ENCODE peak calls at places on chromosomes 3 and 15, in six cellular contexts. A, R, G, L, U and S are unnamed samples. For H3K4me1 and H3K79me1, the result is how much of the 10 kb centered on the place peaks cover.

GRCh38 chr3:100150583-100150982 is 36.3 kb upstream of the FILIP1L start:
- DNase-seq in U (no peak), G (no peak), A (no peak), L (no peak), R (no peak), S (no peak)

GRCh38 chr3:8103954-8104353 is 397.7 kb upstream of the LMCD1 start:
- DNase-seq in L (no peak), G (no peak), U (no peak), A (no peak), R (no peak), S (no peak)

GRCh38 chr3:113231827-113232253 is 20.5 kb downstream of the BOC start:
- DNase-seq in A (no peak), R (peak), G (peak), U (peak), L (no peak), S (peak)

GRCh38 chr3:45223889-45224730 is 2.0 kb downstream of the TMEM158 start:
- DNase-seq in A (no peak), R (peak), G (peak), L (no peak), U (no peak), S (no peak)

GRCh38 chr3:123449986-123450474 is 1.1 kb upstream of the ADCY5 start:
- DNase-seq in G (no peak), L (peak), R (no peak), A (no peak), U (no peak), S (peak)

GRCh38 chr3:196288141-196288460 is 575 bp upstream of the PCYT1A start:
- DNase-seq in L (no peak), G (peak), U (peak), R (peak), A (no peak), S (no peak)

GRCh38 chr3:10651506-10651905 is 146.1 kb upstream of the ATP2B2 start:
- DNase-seq in A (no peak), U (no peak), R (no peak), L (no peak), G (no peak), S (no peak)

GRCh38 chr3:114674041-114674440 is 380.2 kb downstream of the TIGIT start:
- DNase-seq in A (no peak), R (peak), L (no peak), U (no peak), G (no peak), S (no peak)

GRCh38 chr15:39511000-39511914 is 69.6 kb upstream of the THBS1 start:
- DNase-seq in L (no peak), A (no peak), R (peak), G (peak), U (peak), S (no peak)

GRCh38 chr3:49100046-49100615 is 4.4 kb downstream of the QARS1 start:
- DNase-seq in A (no peak), R (no peak), U (no peak), G (no peak), L (no peak), S (no peak)

GRCh38 chr3:99366663-99367429 is 271.5 kb upstream of the COL8A1 start:
- DNase-seq in R (no peak), A (no peak), L (no peak), G (no peak), U (peak), S (peak)

GRCh38 chr3:146024260-146024659 is 136.7 kb downstream of the PLOD2 start:
- DNase-seq in U (no peak), L (no peak), R (no peak), A (no peak), G (no peak), S (no peak)

GRCh38 chr15:31560643-31561042 is 234.0 kb downstream of the KLF13 start:
- DNase-seq in U (no peak), A (no peak), G (no peak), L (no peak), R (no peak), S (no peak)
- H3K4me1 ChIP-seq in U (under half), A (under half), G (under half), L (under half), R (under half), S (under half)

GRCh38 chr15:98720036-98720435 is 71.7 kb downstream of the IGF1R start:
- DNase-seq in L (no peak), U (no peak), R (no peak), G (no peak), A (no peak), S (no peak)

GRCh38 chr15:98720577-98720976 is 72.2 kb downstream of the IGF1R start:
- DNase-seq in R (no peak), U (no peak), L (no peak), G (no peak), A (no peak), S (no peak)

GRCh38 chr15:98719169-98719515 is 70.8 kb downstream of the IGF1R start:
- DNase-seq in U (peak), G (peak), R (no peak), A (no peak), L (no peak), S (no peak)

GRCh38 chr15:98717942-98718341 is 69.6 kb downstream of the IGF1R start:
- DNase-seq in L (no peak), A (no peak), R (no peak), G (no peak), U (no peak), S (no peak)

DNA sequence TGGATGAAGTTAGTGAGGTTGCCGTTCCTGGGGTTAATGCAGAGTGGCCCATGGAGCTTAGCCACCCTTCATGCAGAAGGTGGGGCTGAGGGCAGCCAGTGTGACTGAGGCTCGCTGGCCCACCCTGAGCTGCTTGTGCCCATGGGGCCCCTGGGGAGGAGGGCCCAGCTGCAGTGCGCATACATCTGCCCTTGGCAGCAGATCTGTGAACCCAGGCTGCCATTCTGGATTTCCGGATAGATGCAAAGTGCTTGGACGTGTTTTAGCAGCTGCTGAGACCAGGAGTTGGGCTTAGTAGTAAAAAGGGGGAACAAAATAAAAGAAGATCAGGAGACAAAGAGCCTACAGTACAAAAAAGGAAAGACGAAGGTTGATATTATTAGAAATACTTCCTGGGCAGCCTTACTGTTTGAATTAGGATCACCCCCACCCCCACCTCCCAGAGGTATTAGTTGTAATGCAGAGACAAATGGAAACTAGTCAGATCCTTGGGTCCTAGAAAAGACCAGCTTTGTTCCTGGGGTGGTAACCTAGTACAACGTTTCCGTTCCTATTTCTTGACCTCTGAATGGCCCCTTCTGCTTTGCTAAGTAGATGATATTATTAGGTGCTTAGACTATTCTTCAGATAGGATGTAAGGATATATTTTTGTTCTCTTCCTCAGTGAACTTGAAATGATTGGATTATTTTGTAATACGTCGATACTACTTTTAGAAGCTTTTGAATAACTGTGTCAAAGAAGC is 70.3 kb downstream of the IGF1R start:
- DNase-seq in L (no peak), G (no peak), R (no peak), A (no peak), U (no peak), S (no peak)
- H3K79me1 ChIP-seq in L (under half), G (under half), R (under half), A (under half), U (under half), S (under half)

GRCh38 chr3:12797892-12798558 is 1.5 kb downstream of the CAND2 start:
- DNase-seq in G (no peak), L (no peak), R (no peak), A (no peak), U (no peak), S (no peak)

GRCh38 chr3:12797124-12797891 is 828 bp downstream of the CAND2 start:
- DNase-seq in A (no peak), U (no peak), L (no peak), R (no peak), G (no peak), S (no peak)

GRCh38 chr3:12796171-12797123 is at the start of gene CAND2:
- DNase-seq in R (peak), U (peak), A (no peak), G (peak), L (peak), S (peak)

GRCh38 chr3:12799525-12800440 is 3.3 kb downstream of the CAND2 start:
- DNase-seq in L (no peak), U (no peak), G (no peak), A (no peak), R (no peak), S (no peak)

DNA sequence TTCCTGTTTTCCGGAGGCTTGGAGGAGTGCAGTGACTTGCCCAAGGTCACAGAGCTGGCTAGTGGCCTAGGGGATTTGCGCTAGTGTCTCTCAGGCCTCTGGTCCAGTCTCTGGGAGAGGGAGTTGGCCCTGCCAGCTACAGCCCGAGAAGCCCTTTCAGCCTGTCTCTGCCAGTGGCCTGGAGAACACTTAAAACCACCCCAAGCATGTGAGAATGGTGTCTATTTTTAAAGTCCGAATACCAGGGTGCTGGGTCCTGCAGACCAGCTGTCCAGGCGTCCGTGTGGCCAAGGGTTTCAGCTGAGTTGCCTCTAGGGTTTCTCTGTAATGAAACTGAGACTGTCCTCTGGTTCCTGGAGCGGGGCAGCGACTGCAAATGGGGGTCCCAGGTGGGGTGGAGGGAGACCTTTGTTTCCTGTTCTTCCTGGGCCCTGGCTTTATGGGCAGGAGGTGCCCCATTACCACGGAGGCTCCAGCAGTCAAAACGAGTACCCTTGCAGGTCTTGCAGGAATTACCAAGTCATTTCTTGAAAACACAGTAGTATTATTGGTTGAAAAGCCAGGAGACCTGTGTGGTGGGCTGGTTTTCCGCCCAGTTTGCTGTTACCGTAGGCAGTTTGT is 2.2 kb downstream of the CAND2 start:
- DNase-seq in R (no peak), U (no peak), G (no peak), L (no peak), A (no peak), S (no peak)
- H3K14ac ChIP-seq in R (no peak), U (no peak), G (no peak), L (no peak), A (no peak), S (no peak)

DNA sequence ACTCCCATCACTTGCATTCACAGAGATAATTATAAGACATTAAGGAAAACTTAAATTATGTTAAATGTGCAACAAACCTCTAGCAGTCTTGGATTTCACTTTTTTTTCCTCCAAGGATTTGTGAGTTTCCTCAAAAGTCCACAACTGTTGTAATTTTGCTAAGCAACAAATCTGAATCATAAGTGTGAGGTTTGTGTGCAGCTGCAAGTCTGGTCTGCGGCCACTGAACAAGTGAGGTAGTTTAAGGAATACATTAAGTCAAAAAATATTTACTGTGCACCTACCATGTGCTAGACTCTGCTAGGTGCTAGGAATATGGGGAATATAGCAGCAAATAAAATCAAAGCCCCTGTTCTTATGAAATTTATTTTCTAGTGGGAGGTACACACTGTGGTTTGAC is 70.2 kb downstream of the LRRC28 start:
- DNase-seq in R (no peak), U (no peak), A (no peak), G (no peak), L (no peak), S (no peak)
- H3K4me1 ChIP-seq in R (under half), U (under half), A (under half), G (under half), L (under half), S (under half)

DNA sequence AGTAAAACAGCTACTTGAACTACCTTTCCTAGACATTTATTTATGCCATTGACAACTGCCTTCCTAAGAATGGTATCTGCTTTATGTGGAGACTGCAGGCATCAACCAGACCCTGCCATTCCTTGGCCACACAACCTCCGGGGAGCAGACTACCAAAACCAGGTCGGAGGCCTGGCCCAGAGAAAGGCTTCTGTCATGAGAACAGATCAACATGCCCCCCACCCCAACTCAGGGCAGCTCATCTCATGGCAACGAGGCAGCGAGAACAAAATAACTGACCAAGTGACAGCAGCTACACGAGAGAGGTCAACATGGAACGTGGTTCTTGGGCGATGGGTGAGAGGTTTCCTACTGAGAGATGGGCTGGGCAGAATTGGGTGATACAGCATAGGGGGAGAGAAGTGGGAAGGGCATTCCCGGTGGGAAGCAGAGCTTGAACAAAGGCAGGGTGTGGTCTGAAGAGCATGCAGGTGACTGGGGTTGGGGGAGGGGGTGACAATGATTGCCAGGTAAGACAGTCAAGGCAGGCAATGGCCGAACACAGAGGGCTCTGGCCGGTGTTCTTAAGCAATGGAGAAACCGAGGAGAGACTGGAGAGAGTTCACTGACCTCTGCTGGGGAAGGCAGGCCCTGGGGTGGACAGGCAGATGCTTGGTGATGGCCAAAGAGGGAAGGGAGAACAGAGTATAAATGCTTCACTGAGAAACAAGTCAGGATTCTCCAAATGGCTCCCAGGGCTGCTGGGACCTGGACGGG is 33.9 kb downstream of the CCDC12 start:
- DNase-seq in R (no peak), A (no peak), U (no peak), G (no peak), L (no peak), S (no peak)
- H3K79me1 ChIP-seq in R (half or more), A (under half), U (under half), G (under half), L (under half), S (under half)

GRCh38 chr3:187242435-187242834 is 45.1 kb downstream of the RTP1 start:
- DNase-seq in R (peak), L (no peak), A (no peak), G (peak), U (no peak), S (no peak)
- H3K14ac ChIP-seq in R (no peak), L (no peak), A (no peak), G (no peak), U (no peak), S (no peak)

DNA sequence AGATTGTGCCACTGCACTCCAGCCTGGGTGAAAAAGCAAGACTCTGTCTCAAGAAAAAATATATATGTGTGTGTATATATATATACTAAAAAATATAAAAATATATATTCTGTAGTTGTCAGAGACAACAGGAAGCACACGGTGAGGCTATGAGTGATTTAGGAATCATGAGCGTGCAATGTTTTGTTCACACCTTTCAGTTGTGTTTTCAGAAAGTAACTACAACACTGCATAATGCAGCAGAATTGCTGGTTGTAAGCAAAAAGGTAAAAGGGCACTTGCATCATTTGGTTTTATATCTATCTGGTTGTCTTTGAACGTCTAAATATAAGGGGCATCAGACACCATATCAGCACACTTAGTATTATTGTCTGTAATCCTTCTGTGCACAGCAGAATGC is 44.7 kb downstream of the CCR3 start:
- DNase-seq in U (no peak), L (no peak), G (no peak), R (no peak), A (no peak), S (no peak)
- H3K4me1 ChIP-seq in U (under half), L (under half), G (under half), R (under half), A (under half), S (under half)